ENCODE peak calls at places on chromosomes 4 and X, in nine cellular contexts. J, I, R, N, O, L, W, S and A are unnamed samples.

GRCh38 chr4:84879651-84880200 is 86.8 kb downstream of the WDFY3 start:
- DNase-seq in J (peak; percentile 44), I (no peak), R (no peak), N (no peak), O (no peak), L (peak; percentile 65), W (no peak), S (no peak), A (no peak)

GRCh38 chr4:120877021-120877420 is 45.5 kb downstream of the PRDM5 start:
- DNase-seq in J (no peak), I (no peak), R (no peak), N (no peak), O (no peak), L (no peak), W (no peak), S (no peak), A (no peak)

GRCh38 chr4:13892739-13893105 is 265.2 kb upstream of the BOD1L1 start:
- DNase-seq in J (peak; percentile 70), I (no peak), R (no peak), N (no peak), O (no peak), L (peak; percentile 52), W (peak; percentile 77), S (no peak), A (no peak)

GRCh38 chr4:118352843-118353373 is at the start of gene PRSS12:
- DNase-seq in J (peak; percentile 57), I (peak; percentile 48), R (peak; percentile 48), N (peak; percentile 78), O (peak; percentile 83), L (peak; percentile 88), W (peak; percentile 47), S (peak; percentile 83), A (peak; percentile 51)

GRCh38 chr4:145567471-145567870 is 51.7 kb upstream of the MMAA start:
- DNase-seq in J (no peak), I (no peak), R (no peak), N (no peak), O (no peak), L (no peak), W (no peak), S (no peak), A (no peak)

GRCh38 chrX:68249401-68249831 is 183.9 kb downstream of the OPHN1 start:
- DNase-seq in J (no peak), I (no peak), R (peak; percentile 32), N (no peak), O (no peak), L (no peak), W (peak; percentile 14), S (peak; percentile 43), A (no peak)

GRCh38 chrX:47648376-47648775 is 2.0 kb downstream of the ELK1 start:
- DNase-seq in J (peak; percentile 69), I (no peak), R (no peak), N (no peak), O (no peak), L (peak; percentile 32), W (no peak), S (no peak), A (no peak)

GRCh38 chr4:16516796-16517413 is 290.6 kb upstream of the TAPT1 start:
- DNase-seq in J (peak; percentile 54), I (no peak), R (no peak), N (no peak), O (no peak), L (peak; percentile 58), W (peak; percentile 86), S (peak; percentile 87), A (no peak)

GRCh38 chr4:19195696-19196095 is 1056.0 kb upstream of the SLIT2 start:
- DNase-seq in J (no peak), I (peak; percentile 77), R (no peak), N (no peak), O (no peak), L (no peak), W (no peak), S (no peak), A (no peak)

GRCh38 chrX:133229361-133229760 is 11.2 kb upstream of the TFDP3 start:
- DNase-seq in J (peak; percentile 22), I (no peak), R (no peak), N (no peak), O (no peak), L (no peak), W (no peak), S (no peak), A (no peak)

GRCh38 chrX:24204331-24204730 is 54.8 kb downstream of the ZFX start:
- DNase-seq in J (peak; percentile 69), I (no peak), R (no peak), N (no peak), O (no peak), L (peak; percentile 53), W (peak; percentile 7), S (no peak), A (no peak)

GRCh38 chr4:123352240-123352945 is 44.2 kb upstream of the SPRY1 start:
- DNase-seq in J (peak; percentile 37), I (no peak), R (no peak), N (no peak), O (no peak), L (no peak), W (peak; percentile 61), S (no peak), A (no peak)

GRCh38 chr4:56787380-56787779 is 34.1 kb downstream of the SPINK2 start:
- DNase-seq in J (no peak), I (no peak), R (no peak), N (no peak), O (no peak), L (no peak), W (peak; percentile 53), S (peak; percentile 40), A (peak; percentile 19)

GRCh38 chr4:28357985-28358384 is 1497.3 kb downstream of the STIM2 start:
- DNase-seq in J (peak; percentile 51), I (peak; percentile 29), R (no peak), N (no peak), O (no peak), L (peak; percentile 51), W (peak; percentile 37), S (peak; percentile 13), A (no peak)

GRCh38 chrX:102858826-102859627 is 78.0 kb upstream of the RAB40AL start:
- DNase-seq in J (peak; percentile 34), I (no peak), R (no peak), N (no peak), O (no peak), L (peak; percentile 23), W (no peak), S (no peak), A (no peak)

GRCh38 chrX:19810809-19811208 is 76.6 kb downstream of the SH3KBP1 start:
- DNase-seq in J (peak; percentile 42), I (no peak), R (no peak), N (no peak), O (no peak), L (no peak), W (peak; percentile 54), S (no peak), A (no peak)

GRCh38 chrX:100447563-100448397 is 37.7 kb upstream of the PCDH19 start:
- DNase-seq in J (peak; percentile 0), I (peak; percentile 9), R (peak; percentile 16), N (peak; percentile 3), O (peak; percentile 88), L (peak; percentile 33), W (peak; percentile 22), S (peak; percentile 53), A (peak; percentile 46)